ENCODE peak calls at places on chromosomes 13 and 19, in nine cellular contexts. T is tibial artery, U is mesenchymal stem cell, Q is pancreas, H is breast epithelium, W is heart left ventricle, M is aorta, Z is upper lobe of right lung, S is dorsolateral prefrontal cortex. N is an unnamed sample.

GRCh38 chr19:35249146-35249847 is 495 bp downstream of the LSR start:
- DNase-seq in T (no peak), U (no peak), Q (no peak), H (no peak), W (no peak), M (peak; percentile 76), Z (peak; percentile 63), S (no peak), N (peak; percentile 55)

GRCh38 chr13:113495494-113496251 is 5.2 kb upstream of the DCUN1D2 start:
- DNase-seq in T (no peak), U (peak; percentile 78), Q (no peak), H (no peak), W (no peak), M (no peak), Z (no peak), S (no peak), N (peak; percentile 48)

GRCh38 chr13:100423375-100423774 is 165.2 kb downstream of the GGACT start:
- DNase-seq in T (no peak), U (peak; percentile 25), Q (no peak), H (no peak), W (no peak), M (no peak), Z (no peak), S (no peak), N (no peak)

GRCh38 chr13:61770697-61771096 is 355.0 kb upstream of the PCDH20 start:
- DNase-seq in T (no peak), U (no peak), Q (no peak), H (no peak), W (no peak), M (no peak), Z (no peak), S (no peak), N (no peak)

GRCh38 chr19:18789883-18790565 is 1.1 kb downstream of the COMP start:
- DNase-seq in T (peak; percentile 81), U (no peak), Q (no peak), H (no peak), W (no peak), M (peak; percentile 83), Z (no peak), S (no peak), N (peak; percentile 57)

GRCh38 chr13:57641071-57641470 is 9.5 kb downstream of the PCDH17 start:
- DNase-seq in T (no peak), U (no peak), Q (no peak), H (no peak), W (no peak), M (no peak), Z (no peak), S (no peak), N (no peak)

GRCh38 chr19:51183629-51184028 is 41.3 kb upstream of the CD33 start:
- DNase-seq in T (no peak), U (no peak), Q (no peak), H (no peak), W (no peak), M (no peak), Z (no peak), S (no peak), N (no peak)

GRCh38 chr13:64078480-64078936 is 2662.9 kb upstream of the PCDH20 start:
- DNase-seq in T (no peak), U (no peak), Q (peak; percentile 49), H (no peak), W (no peak), M (peak; percentile 72), Z (no peak), S (no peak), N (no peak)

GRCh38 chr13:29566864-29567263 is 28.6 kb downstream of the SLC7A1 start:
- DNase-seq in T (no peak), U (no peak), Q (no peak), H (no peak), W (no peak), M (no peak), Z (no peak), S (no peak), N (no peak)

GRCh38 chr13:51249767-51250741 is 27.9 kb downstream of the FAM124A start:
- DNase-seq in T (no peak), U (no peak), Q (no peak), H (no peak), W (no peak), M (no peak), Z (no peak), S (no peak), N (no peak)

GRCh38 chr13:99686157-99686572 is 184.9 kb downstream of the TM9SF2 start:
- DNase-seq in T (no peak), U (peak; percentile 9), Q (peak; percentile 69), H (no peak), W (peak; percentile 56), M (no peak), Z (no peak), S (no peak), N (peak; percentile 73)

GRCh38 chr13:33787051-33787591 is 30.8 kb upstream of the RFC3 start:
- DNase-seq in T (no peak), U (peak; percentile 5), Q (no peak), H (no peak), W (no peak), M (no peak), Z (no peak), S (no peak), N (no peak)

GRCh38 chr13:110062077-110062776 is 244.7 kb downstream of the COL4A1 start:
- DNase-seq in T (no peak), U (no peak), Q (no peak), H (no peak), W (peak; percentile 75), M (no peak), Z (no peak), S (no peak), N (no peak)

GRCh38 chr19:18417250-18418033 is 1.8 kb upstream of the SSBP4 start:
- DNase-seq in T (peak; percentile 69), U (peak; percentile 93), Q (peak; percentile 81), H (no peak), W (peak; percentile 90), M (peak; percentile 93), Z (peak; percentile 89), S (no peak), N (peak; percentile 92)

GRCh38 chr19:53634768-53635167 is 3.0 kb downstream of the DPRX start:
- DNase-seq in T (no peak), U (no peak), Q (no peak), H (no peak), W (no peak), M (no peak), Z (no peak), S (no peak), N (no peak)
- H3K27me3 ChIP-seq in T (no peaks in the 10 kb centered on the region), U (no peaks in the 10 kb centered on the region), Q (no peaks in the 10 kb centered on the region), H (no peaks in the 10 kb centered on the region), W (no peaks in the 10 kb centered on the region), M (no peaks in the 10 kb centered on the region), Z (no peaks in the 10 kb centered on the region), S (no peaks in the 10 kb centered on the region), N (no peaks in the 10 kb centered on the region)

GRCh38 chr13:24688901-24689300 is 8.7 kb downstream of the ATP12A start:
- DNase-seq in T (no peak), U (no peak), Q (no peak), H (no peak), W (no peak), M (no peak), Z (no peak), S (no peak), N (no peak)
- H3K27me3 ChIP-seq in T (no peaks in the 10 kb centered on the region), U (peaks cover 60% of the 10 kb centered on the region), Q (peaks cover 2% of the 10 kb centered on the region), H (no peaks in the 10 kb centered on the region), W (no peaks in the 10 kb centered on the region), M (no peaks in the 10 kb centered on the region), Z (no peaks in the 10 kb centered on the region), S (no peaks in the 10 kb centered on the region), N (no peaks in the 10 kb centered on the region)

GRCh38 chr13:111119966-111120365 is 4.9 kb downstream of the ARHGEF7 start:
- DNase-seq in T (no peak), U (no peak), Q (no peak), H (no peak), W (no peak), M (no peak), Z (no peak), S (no peak), N (no peak)
- H3K27me3 ChIP-seq in T (no peaks in the 10 kb centered on the region), U (no peaks in the 10 kb centered on the region), Q (peaks cover 3% of the 10 kb centered on the region), H (no peaks in the 10 kb centered on the region), W (no peaks in the 10 kb centered on the region), M (no peaks in the 10 kb centered on the region), Z (peaks cover 5% of the 10 kb centered on the region), S (no peaks in the 10 kb centered on the region), N (peaks cover 44% of the 10 kb centered on the region)

GRCh38 chr19:55081773-55082022 is 6.0 kb downstream of the EPS8L1 start:
- DNase-seq in T (no peak), U (no peak), Q (peak; percentile 48), H (no peak), W (no peak), M (no peak), Z (no peak), S (no peak), N (no peak)
- H3K27me3 ChIP-seq in T (peaks cover 92% of the 10 kb centered on the region), U (peaks cover 83% of the 10 kb centered on the region), Q (no peaks in the 10 kb centered on the region), H (peaks cover 4% of the 10 kb centered on the region), W (peaks cover 62% of the 10 kb centered on the region), M (no peaks in the 10 kb centered on the region), Z (peaks cover 46% of the 10 kb centered on the region), S (peaks cover 69% of the 10 kb centered on the region), N (peaks cover 45% of the 10 kb centered on the region)

GRCh38 chr13:28094311-28094710 is 6.1 kb downstream of the FLT3 start:
- DNase-seq in T (no peak), U (no peak), Q (no peak), H (no peak), W (no peak), M (no peak), Z (no peak), S (no peak), N (no peak)
- H3K27me3 ChIP-seq in T (peaks cover 30% of the 10 kb centered on the region), U (peaks cover 51% of the 10 kb centered on the region), Q (no peaks in the 10 kb centered on the region), H (no peaks in the 10 kb centered on the region), W (peaks cover 1% of the 10 kb centered on the region), M (no peaks in the 10 kb centered on the region), Z (peaks cover 36% of the 10 kb centered on the region), S (peaks cover 28% of the 10 kb centered on the region), N (peaks cover 45% of the 10 kb centered on the region)

GRCh38 chr19:3482507-3483225 is 575 bp downstream of the SMIM44 start:
- DNase-seq in T (no peak), U (no peak), Q (peak; percentile 68), H (no peak), W (no peak), M (no peak), Z (no peak), S (no peak), N (no peak)
- H3K27me3 ChIP-seq in T (peaks cover 62% of the 10 kb centered on the region), U (peaks cover 59% of the 10 kb centered on the region), Q (no peaks in the 10 kb centered on the region), H (peaks cover 8% of the 10 kb centered on the region), W (peaks cover 49% of the 10 kb centered on the region), M (no peaks in the 10 kb centered on the region), Z (peaks cover 42% of the 10 kb centered on the region), S (peaks cover 8% of the 10 kb centered on the region), N (no peaks in the 10 kb centered on the region)

N was measured in hepatocyte.